ENCODE peak calls at places on chromosomes 16 and 17, in ten cellular contexts. U, L, A, N, T, O, Y, H, C and X are unnamed samples.

GRCh38 chr17:60468371-60468770 is 46.1 kb downstream of the CHCT1 start:
- DNase-seq in U (no peak), L (no peak), A (no peak), N (no peak), T (no peak), O (no peak), Y (no peak), H (no peak), C (no peak), X (no peak)

GRCh38 chr17:77462101-77462500 is 321.3 kb downstream of the SEC14L1 start:
- DNase-seq in U (no peak), L (no peak), A (peak; percentile 80), N (no peak), T (no peak), O (no peak), Y (no peak), H (no peak), C (no peak), X (peak; percentile 15)

GRCh38 chr17:4230142-4230541 is 33.6 kb downstream of the ANKFY1 start:
- DNase-seq in U (no peak), L (peak; percentile 99), A (no peak), N (peak; percentile 18), T (no peak), O (peak; percentile 58), Y (no peak), H (peak; percentile 40), C (peak; percentile 46), X (no peak)

GRCh38 chr17:1006054-1006453 is 9.1 kb downstream of the TIMM22 start:
- DNase-seq in U (no peak), L (no peak), A (no peak), N (no peak), T (no peak), O (no peak), Y (no peak), H (no peak), C (peak; percentile 71), X (no peak)

GRCh38 chr17:56949595-56949994 is 11.3 kb downstream of the COIL start:
- DNase-seq in U (no peak), L (no peak), A (no peak), N (no peak), T (no peak), O (no peak), Y (no peak), H (no peak), C (no peak), X (no peak)

GRCh38 chr16:50323335-50324011 is 45.3 kb downstream of the BRD7 start:
- DNase-seq in U (no peak), L (peak; percentile 50), A (no peak), N (no peak), T (no peak), O (no peak), Y (no peak), H (no peak), C (no peak), X (no peak)

GRCh38 chr17:5045496-5045895 is 10.3 kb upstream of the SLC52A1 start:
- DNase-seq in U (no peak), L (no peak), A (no peak), N (no peak), T (no peak), O (no peak), Y (no peak), H (no peak), C (no peak), X (no peak)

GRCh38 chr17:33023790-33024189 is 32.1 kb downstream of the SPACA3 start:
- DNase-seq in U (no peak), L (no peak), A (no peak), N (no peak), T (peak; percentile 61), O (no peak), Y (no peak), H (no peak), C (no peak), X (no peak)

GRCh38 chr16:53041196-53041977 is 11.3 kb downstream of the CHD9NB start:
- DNase-seq in U (peak; percentile 90), L (peak; percentile 90), A (no peak), N (no peak), T (peak; percentile 51), O (peak; percentile 86), Y (no peak), H (peak; percentile 87), C (no peak), X (no peak)

GRCh38 chr17:11598274-11599221 is at the start of gene DNAH9:
- DNase-seq in U (peak; percentile 97), L (peak; percentile 77), A (peak; percentile 60), N (peak; percentile 55), T (peak; percentile 99), O (peak; percentile 97), Y (no peak), H (peak; percentile 94), C (peak; percentile 98), X (peak; percentile 39)

DNA sequence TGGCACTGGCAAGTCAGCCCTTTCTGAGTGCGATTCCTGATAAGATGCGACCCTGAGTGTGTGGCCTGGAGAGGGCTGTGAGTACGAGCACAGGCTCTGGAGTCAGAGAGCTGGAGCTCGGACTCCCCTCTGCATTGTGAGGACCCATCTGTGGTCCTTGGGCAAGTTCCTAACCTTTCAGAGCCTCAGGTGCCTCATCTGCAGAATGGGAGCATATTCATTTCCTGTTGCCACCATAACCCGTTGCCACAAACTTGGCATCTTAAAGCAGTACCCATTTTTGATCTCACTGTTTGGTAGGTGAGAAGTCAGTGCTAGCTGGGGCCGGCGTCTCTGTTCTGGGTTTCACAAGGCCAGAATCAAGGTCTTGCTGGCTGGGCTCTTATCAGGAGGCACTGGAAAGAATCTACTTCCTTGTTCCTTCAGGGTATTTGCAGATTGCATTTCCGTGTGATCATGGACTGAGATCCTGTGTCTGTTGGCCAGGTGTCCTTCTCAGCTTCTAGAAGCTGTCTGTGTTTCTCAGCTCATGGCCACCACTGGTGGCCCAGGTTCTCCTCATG is 20.2 kb downstream of the KNOP1 start:
- DNase-seq in U (no peak), L (no peak), A (no peak), N (no peak), T (no peak), O (no peak), Y (no peak), H (no peak), C (peak; percentile 63), X (no peak)
- H3K4me1 ChIP-seq in U (peaks cover 64% of the 10 kb centered on the region), L (no peaks in the 10 kb centered on the region), A (peaks cover 10% of the 10 kb centered on the region), N (peaks cover 8% of the 10 kb centered on the region), T (no peaks in the 10 kb centered on the region), O (peaks cover 55% of the 10 kb centered on the region), Y (peaks cover 34% of the 10 kb centered on the region), H (peaks cover 52% of the 10 kb centered on the region), C (peaks cover 30% of the 10 kb centered on the region), X (peaks cover 3% of the 10 kb centered on the region)

DNA sequence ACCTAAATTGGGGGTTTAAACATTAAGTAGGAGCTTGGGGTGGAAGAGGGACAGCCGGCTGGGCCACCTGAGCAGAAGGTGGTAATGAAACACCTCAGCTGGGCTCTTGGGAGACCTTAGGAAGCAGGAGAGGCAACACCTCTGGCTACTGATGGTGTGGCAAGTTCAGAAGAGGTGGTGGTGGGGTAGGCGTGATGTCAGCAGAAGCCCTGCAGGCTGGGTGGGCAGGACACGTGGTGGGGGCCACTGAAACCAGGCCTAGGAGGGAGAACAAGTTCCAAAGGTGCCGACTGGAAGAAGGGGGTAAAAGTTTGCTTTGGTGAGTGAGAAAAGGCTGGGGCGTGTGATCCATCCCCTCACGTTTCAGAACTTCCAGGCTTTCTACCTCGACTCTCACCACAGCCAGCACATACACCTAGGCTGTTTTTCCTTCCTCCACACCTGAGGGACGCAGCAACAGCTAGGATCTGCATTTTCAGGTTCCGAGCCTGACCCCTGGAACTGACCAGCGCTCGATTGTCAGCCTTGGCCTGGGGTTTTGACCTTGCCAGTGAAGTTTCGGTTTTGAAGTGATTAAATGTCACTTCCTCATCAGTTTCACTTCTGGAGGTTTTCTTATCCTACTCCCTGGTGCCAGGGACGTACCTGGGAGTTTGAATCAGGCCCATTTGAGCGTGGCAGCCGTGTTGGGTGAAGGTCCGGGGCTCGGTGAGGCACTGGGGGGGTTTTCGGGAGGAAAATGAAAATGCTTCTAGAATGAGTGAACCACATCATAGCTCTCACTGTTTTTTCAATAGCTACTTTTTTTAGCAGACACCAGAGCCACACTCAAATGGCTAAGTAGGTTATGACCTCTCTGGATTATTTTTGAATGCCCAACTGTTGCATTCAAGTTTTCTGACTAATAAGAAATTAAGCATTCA is 10.0 kb downstream of the SNN start:
- DNase-seq in U (no peak), L (no peak), A (peak; percentile 37), N (no peak), T (no peak), O (no peak), Y (no peak), H (no peak), C (no peak), X (no peak)
- H3K4me1 ChIP-seq in U (peaks cover 100% of the 10 kb centered on the region), L (peaks cover 13% of the 10 kb centered on the region), A (peaks cover 41% of the 10 kb centered on the region), N (peaks cover 18% of the 10 kb centered on the region), T (no peaks in the 10 kb centered on the region), O (peaks cover 93% of the 10 kb centered on the region), Y (peaks cover 37% of the 10 kb centered on the region), H (peaks cover 99% of the 10 kb centered on the region), C (peaks cover 16% of the 10 kb centered on the region), X (no peaks in the 10 kb centered on the region)

DNA sequence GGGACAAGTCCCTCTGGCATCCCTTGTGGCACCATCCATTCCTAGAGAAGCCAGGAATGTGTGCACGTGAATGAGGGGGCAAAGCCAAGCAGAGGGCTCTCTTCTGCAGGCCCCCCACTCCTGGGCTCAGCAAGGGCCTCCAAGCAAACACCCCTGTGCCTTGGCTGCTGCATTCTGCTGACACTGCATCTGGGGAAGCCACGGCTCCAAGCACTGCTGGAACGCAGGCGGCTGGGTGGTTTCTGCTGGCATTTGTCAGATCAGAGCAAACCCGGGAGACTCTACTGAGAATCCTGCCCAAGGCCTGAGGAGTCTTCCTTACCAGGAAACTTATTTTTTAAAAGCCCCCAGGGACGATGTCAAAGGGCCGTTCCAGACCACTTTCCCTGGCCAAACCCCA is 23.3 kb downstream of the ATP6V0D1 start:
- DNase-seq in U (no peak), L (no peak), A (no peak), N (no peak), T (no peak), O (no peak), Y (no peak), H (no peak), C (no peak), X (no peak)
- H3K4me1 ChIP-seq in U (peaks cover 69% of the 10 kb centered on the region), L (peaks cover 20% of the 10 kb centered on the region), A (peaks cover 41% of the 10 kb centered on the region), N (peaks cover 32% of the 10 kb centered on the region), T (no peaks in the 10 kb centered on the region), O (peaks cover 71% of the 10 kb centered on the region), Y (no peaks in the 10 kb centered on the region), H (peaks cover 71% of the 10 kb centered on the region), C (peaks cover 39% of the 10 kb centered on the region), X (no peaks in the 10 kb centered on the region)

DNA sequence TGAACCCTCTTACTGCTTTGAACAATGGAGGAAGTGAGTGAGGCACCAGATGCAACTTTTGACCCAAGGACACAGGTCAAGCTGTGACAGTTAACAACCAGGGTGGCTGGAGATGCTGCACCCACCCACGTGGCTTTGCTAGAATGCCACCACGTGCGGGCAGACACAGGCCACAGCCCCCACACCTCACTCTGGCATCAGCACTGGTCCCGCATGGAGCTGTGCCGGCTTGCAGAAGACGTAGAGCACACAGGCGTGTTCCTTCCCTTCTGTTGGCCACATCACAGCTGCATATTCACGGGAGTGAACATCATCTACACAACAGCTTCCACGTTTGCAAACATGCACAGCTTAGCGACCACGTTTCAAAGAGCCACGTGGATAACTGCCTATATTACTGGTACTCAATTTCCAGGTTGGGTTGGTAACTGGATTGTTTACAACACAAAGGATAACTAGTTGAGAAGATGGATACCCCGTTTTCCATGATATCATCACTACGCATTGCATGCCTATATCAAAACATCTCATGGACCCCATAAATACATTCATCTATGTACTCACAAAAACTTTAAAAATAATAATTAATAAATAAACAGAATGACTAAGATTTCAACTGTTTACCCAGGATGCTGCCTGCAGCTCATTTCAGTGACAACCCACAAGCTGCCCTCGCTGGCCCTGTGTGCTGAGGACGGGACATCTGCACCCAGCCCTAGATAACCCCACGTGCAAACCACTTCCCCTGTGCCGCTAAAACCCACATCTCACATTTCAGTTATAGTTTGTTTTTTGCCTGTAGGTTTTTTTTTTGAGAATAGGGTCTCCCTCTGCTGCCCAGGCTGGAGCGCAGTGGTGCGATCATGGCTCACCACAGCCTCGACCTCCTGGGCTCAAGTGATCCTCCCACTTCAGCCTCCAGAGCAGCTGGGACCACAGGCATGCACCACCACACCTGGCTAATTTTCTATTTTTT is 132.0 kb downstream of the ANKRD11 start:
- DNase-seq in U (no peak), L (no peak), A (peak; percentile 76), N (no peak), T (no peak), O (no peak), Y (peak; percentile 62), H (no peak), C (no peak), X (no peak)
- H3K4me1 ChIP-seq in U (peaks cover 98% of the 10 kb centered on the region), L (peaks cover 25% of the 10 kb centered on the region), A (peaks cover 63% of the 10 kb centered on the region), N (peaks cover 20% of the 10 kb centered on the region), T (peaks cover 19% of the 10 kb centered on the region), O (peaks cover 94% of the 10 kb centered on the region), Y (peaks cover 89% of the 10 kb centered on the region), H (peaks cover 98% of the 10 kb centered on the region), C (peaks cover 35% of the 10 kb centered on the region), X (no peaks in the 10 kb centered on the region)